ENCODE peak calls at places on chromosome 11, in four cellular contexts. P is HepG2, F is K562, U is GM12878. A is an unnamed sample.

GRCh38 chr11:128210148-128210940 is 377.0 kb downstream of the ETS1 start:
- DNase-seq in F (no peak), P (peak), U (no peak), A (no peak)

GRCh38 chr11:64874308-64874707 is 4.1 kb downstream of the EHD1 start:
- DNase-seq in U (no peak), P (no peak), F (no peak), A (no peak)

GRCh38 chr11:130129922-130130321 is 29.7 kb upstream of the ST14 start:
- DNase-seq in F (no peak), P (peak), U (no peak), A (no peak)

GRCh38 chr11:19834761-19835160 is 122.1 kb downstream of the NAV2 start:
- DNase-seq in P (no peak), U (no peak), F (no peak), A (no peak)

GRCh38 chr11:33557201-33557600 is 143.4 kb downstream of the C11orf91 start:
- DNase-seq in F (no peak), U (no peak), P (no peak), A (no peak)

GRCh38 chr11:1749787-1750351 is 526 bp downstream of the IFITM10 start:
- DNase-seq in F (no peak), P (no peak), U (no peak), A (no peak)

GRCh38 chr11:118171274-118172062 is 5.0 kb downstream of the SCN2B start:
- DNase-seq in P (peak), U (no peak), F (peak), A (peak)

GRCh38 chr11:61963282-61964057 is 4.0 kb downstream of the FTH1 start:
- DNase-seq in P (no peak), F (no peak), U (peak), A (no peak)

GRCh38 chr11:64694821-64695365 is 28.1 kb downstream of the NRXN2 start:
- DNase-seq in U (no peak), F (no peak), P (no peak), A (no peak)

GRCh38 chr11:123704341-123704740 is 37.1 kb downstream of the ZNF202 start:
- DNase-seq in F (no peak), P (no peak), U (no peak), A (no peak)

GRCh38 chr11:75565221-75565814 is 3.3 kb downstream of the SERPINH1 start:
- DNase-seq in U (no peak), P (peak), F (no peak), A (peak)

GRCh38 chr11:41306435-41306834 is 153.0 kb downstream of the LRRC4C start:
- DNase-seq in U (no peak), P (no peak), F (no peak), A (no peak)

GRCh38 chr11:1746956-1747752 is 3.2 kb downstream of the IFITM10 start:
- DNase-seq in U (no peak), F (no peak), P (no peak), A (no peak)

GRCh38 chr11:72954860-72955259 is 140.6 kb downstream of the ATG16L2 start:
- DNase-seq in F (no peak), P (no peak), U (peak), A (no peak)

GRCh38 chr11:34508514-34508913 is 5.1 kb downstream of the ELF5 start:
- DNase-seq in F (no peak), P (no peak), U (no peak), A (no peak)

GRCh38 chr11:44870615-44871176 is 80.0 kb downstream of the TP53I11 start:
- DNase-seq in F (no peak), P (no peak), U (no peak), A (no peak)

GRCh38 chr11:33290319-33290718 is 33.1 kb downstream of the HIPK3 start:
- DNase-seq in U (no peak), F (no peak), P (no peak), A (no peak)

GRCh38 chr11:102546923-102547471 is 16.4 kb upstream of the MMP7 start:
- DNase-seq in F (no peak), U (peak), P (no peak), A (no peak)

GRCh38 chr11:64317961-64318693 is at the start of gene PRDX5:
- DNase-seq in F (peak), P (peak), U (peak), A (peak)

GRCh38 chr11:123559418-123559817 is 95.0 kb downstream of the SCN3B start:
- DNase-seq in P (no peak), U (no peak), F (no peak), A (no peak)

GRCh38 chr11:3205261-3206127 is 13.1 kb downstream of the MRGPRG start:
- DNase-seq in P (no peak), F (no peak), U (no peak), A (peak)

GRCh38 chr11:12483604-12484003 is 106.2 kb downstream of the PARVA start:
- DNase-seq in P (no peak), F (no peak), U (no peak), A (no peak)

GRCh38 chr11:123526918-123527317 is 96.8 kb downstream of the GRAMD1B start:
- DNase-seq in U (no peak), F (no peak), P (no peak), A (no peak)

GRCh38 chr11:21933095-21933494 is 259.8 kb upstream of the ANO5 start:
- DNase-seq in F (peak), P (no peak), U (no peak), A (no peak)

GRCh38 chr11:111046291-111046690 is 199.2 kb upstream of the POU2AF2 start:
- DNase-seq in P (no peak), U (no peak), F (no peak), A (no peak)

GRCh38 chr11:107988397-107989158 is 20.1 kb upstream of the CUL5 start:
- DNase-seq in P (no peak), F (no peak), U (peak), A (no peak)

GRCh38 chr11:105611837-105612480 is 2.1 kb downstream of the GRIA4 start:
- DNase-seq in P (no peak), F (no peak), U (no peak), A (no peak)

GRCh38 chr11:119419834-119420492 is 3.0 kb downstream of the THY1 start:
- DNase-seq in F (no peak), P (no peak), U (no peak), A (no peak)

GRCh38 chr11:87454246-87454645 is 416.5 kb downstream of the TMEM135 start:
- DNase-seq in U (peak), F (no peak), P (no peak), A (no peak)
- TF ChIP-seq ATF3 in U (no peak), F (no peak), P (no peak), A (no peak)

DNA sequence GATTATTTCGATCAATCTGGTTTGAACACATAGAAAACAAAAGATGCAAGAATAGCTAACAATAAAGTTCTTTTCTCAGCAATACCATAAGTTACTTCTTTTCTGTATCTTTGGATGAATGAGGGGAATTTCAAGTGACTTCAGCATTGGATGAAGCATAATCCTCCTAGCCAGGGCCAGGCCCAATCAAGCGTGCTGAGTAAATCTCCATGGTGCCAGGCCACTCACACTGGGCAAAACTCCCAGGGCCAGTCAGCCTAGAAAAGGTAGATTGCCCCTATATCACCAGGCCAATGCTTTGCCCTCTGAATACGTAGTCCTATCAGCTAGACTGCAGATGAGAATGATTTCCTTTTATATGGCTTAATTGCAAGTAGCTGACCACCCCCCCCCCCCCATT is 6.0 kb downstream of the CNTF start:
- DNase-seq in P (no peak), F (no peak), U (no peak), A (no peak)
- TF ChIP-seq CBFB in P (no peak), F (no peak), U (no peak), A (no peak)

GRCh38 chr11:11211186-11211585 is 141.9 kb downstream of the CSNK2A3 start:
- DNase-seq in F (no peak), P (no peak), U (no peak), A (no peak)

GRCh38 chr11:11211888-11212287 is 141.2 kb downstream of the CSNK2A3 start:
- DNase-seq in F (no peak), P (no peak), U (no peak), A (no peak)

GRCh38 chr11:11215058-11215815 is 137.8 kb downstream of the CSNK2A3 start:
- DNase-seq in U (no peak), F (no peak), P (no peak), A (no peak)

GRCh38 chr11:11215944-11216343 is 137.1 kb downstream of the CSNK2A3 start:
- DNase-seq in F (no peak), U (no peak), P (peak), A (no peak)

DNA sequence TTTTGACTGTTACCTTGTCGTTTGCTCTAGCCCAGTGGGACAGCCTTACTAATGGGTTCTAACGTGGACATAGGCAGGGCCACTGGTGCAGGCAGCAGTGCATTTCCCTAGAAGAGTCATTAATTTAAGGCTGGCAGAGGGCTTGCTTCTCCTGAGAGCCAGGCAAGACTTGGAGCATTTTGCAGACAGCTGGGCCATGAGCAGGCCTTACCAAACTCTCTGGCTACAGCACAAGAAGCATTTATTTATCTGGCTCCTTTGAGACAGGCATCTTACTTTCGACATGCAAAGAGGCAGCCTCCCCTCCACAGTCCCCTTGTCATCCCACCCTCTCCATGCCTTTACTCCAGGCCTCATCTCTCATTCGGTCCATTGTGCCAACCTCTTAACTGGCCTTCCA is 139.9 kb downstream of the CSNK2A3 start:
- DNase-seq in P (no peak), U (no peak), F (no peak), A (no peak)
- TF ChIP-seq ESRRA in P (no peak), U (no peak), F (no peak), A (no peak)

DNA sequence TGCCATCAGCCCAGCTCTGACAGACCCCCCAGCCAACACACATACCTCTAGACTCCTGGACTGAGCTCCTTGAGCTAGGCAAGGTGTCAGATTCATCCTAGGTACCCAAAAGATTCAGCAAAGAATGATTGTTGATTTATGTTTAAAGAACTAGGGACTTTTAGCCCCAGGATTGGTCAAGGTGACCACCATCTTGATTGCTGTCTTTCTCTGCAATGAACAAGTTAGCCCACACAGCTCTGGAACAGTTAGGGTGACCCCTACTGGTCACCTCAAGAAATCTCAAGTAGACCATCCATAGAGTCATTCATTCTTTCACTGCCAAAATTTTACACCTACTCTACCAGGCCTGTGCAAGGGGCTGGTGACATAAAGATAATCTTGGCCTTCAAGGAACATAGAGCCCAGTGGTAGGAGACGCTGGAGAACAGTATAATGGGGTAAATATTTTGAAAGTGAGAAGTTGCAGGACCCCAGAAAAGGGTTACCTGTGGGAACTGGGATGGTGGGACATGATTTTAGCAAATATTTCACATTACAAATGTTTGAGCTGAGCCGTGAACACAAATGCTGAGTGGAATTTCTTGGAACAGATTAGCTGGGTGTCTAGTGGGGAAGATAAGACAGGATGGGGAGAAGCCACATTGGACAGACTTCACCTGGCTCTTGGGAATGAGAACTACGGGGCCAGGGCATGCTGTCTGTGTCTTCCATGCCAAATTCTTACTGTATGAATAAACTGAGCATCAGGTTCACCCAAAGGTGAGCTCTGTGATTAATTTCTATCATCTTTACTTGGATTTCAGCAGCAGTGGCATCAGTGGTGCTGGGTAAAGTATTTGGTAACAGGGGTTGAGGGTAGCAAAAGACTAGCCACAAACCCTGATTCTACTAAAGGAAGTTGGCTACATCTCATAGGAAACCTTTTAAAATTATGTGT is 39.1 kb downstream of the IRAG1 start:
- DNase-seq in P (peak), F (peak), U (peak), A (no peak)
- TF ChIP-seq ATF3 in P (no peak), F (no peak), U (no peak), A (no peak)